ENCODE peak calls at places on chromosome 3, in eight cellular contexts. L is ELR; B is naive thymus-derived CD4-positive, alpha-beta T cell; N is MV-4-11; G is cardiac muscle cell; Q is aorta; M is RWPE2; Z is G401. X is an unnamed sample.

GRCh38 chr3:197801801-197802504 is 10.9 kb downstream of the LRCH3 start:
- DNase-seq in L (peak; percentile 71), B (peak; percentile 34), N (peak; percentile 85), G (peak; percentile 62), Q (no peak), M (no peak), Z (no peak), X (no peak)

GRCh38 chr3:43892535-43892934 is 201.8 kb downstream of the ABHD5 start:
- DNase-seq in L (no peak), B (no peak), N (peak; percentile 45), G (no peak), Q (no peak), M (no peak), Z (no peak), X (peak; percentile 4)

GRCh38 chr3:81716870-81717509 is 44.5 kb downstream of the GBE1 start:
- DNase-seq in L (no peak), B (no peak), N (peak; percentile 1), G (peak; percentile 66), Q (no peak), M (no peak), Z (peak; percentile 8), X (no peak)

GRCh38 chr3:108006077-108006675 is 84.7 kb downstream of the CD47 start:
- DNase-seq in L (no peak), B (no peak), N (no peak), G (peak; percentile 51), Q (no peak), M (peak; percentile 86), Z (peak; percentile 66), X (no peak)

GRCh38 chr3:46538803-46539442 is 27.2 kb downstream of the LRRC2 start:
- DNase-seq in L (peak; percentile 81), B (peak; percentile 89), N (peak; percentile 90), G (peak; percentile 41), Q (peak; percentile 88), M (no peak), Z (no peak), X (peak; percentile 73)

GRCh38 chr3:49327485-49327884 is 12.4 kb downstream of the USP4 start:
- DNase-seq in L (peak; percentile 42), B (no peak), N (no peak), G (no peak), Q (no peak), M (no peak), Z (no peak), X (no peak)

GRCh38 chr3:192825657-192826200 is 91.9 kb downstream of the MB21D2 start:
- DNase-seq in L (no peak), B (no peak), N (peak; percentile 97), G (peak; percentile 79), Q (no peak), M (no peak), Z (no peak), X (no peak)

GRCh38 chr3:138399766-138400165 is 34.6 kb upstream of the ESYT3 start:
- DNase-seq in L (no peak), B (no peak), N (no peak), G (no peak), Q (no peak), M (no peak), Z (no peak), X (no peak)

GRCh38 chr3:129577356-129577755 is 29.1 kb downstream of the PLXND1 start:
- DNase-seq in L (no peak), B (no peak), N (no peak), G (no peak), Q (peak; percentile 87), M (no peak), Z (no peak), X (no peak)